ENCODE peak calls at places on chromosomes 11 and 22, in five cellular contexts. F is IMR-90; R is ovary; S is GM23338; K is CD4-positive, CD25-positive, alpha-beta regulatory T cell. T is an unnamed sample.
A peak's percentile ranks its signal among the peaks of the same experiment; 100 is the strongest.

GRCh38 chr11:46299425-46300067 is 22.1 kb downstream of the CREB3L1 start:
- DNase-seq in F (peak; percentile 61), R (no peak), S (no peak), K (no peak), T (peak; percentile 54)

GRCh38 chr11:43360361-43361032 is 1.8 kb downstream of the TTC17 start:
- DNase-seq in F (peak; percentile 42), R (no peak), S (no peak), K (no peak), T (no peak)

GRCh38 chr11:68398870-68399865 is 61.4 kb upstream of the PPP6R3 start:
- DNase-seq in F (no peak), R (peak; percentile 70), S (no peak), K (no peak), T (peak; percentile 39)

GRCh38 chr11:89491141-89491690 is at the start of gene NOX4:
- DNase-seq in F (peak; percentile 48), R (peak; percentile 62), S (peak; percentile 82), K (no peak), T (peak; percentile 76)

GRCh38 chr11:133929401-133930052 is 27.2 kb downstream of the IGSF9B start:
- DNase-seq in F (no peak), R (no peak), S (no peak), K (no peak), T (peak; percentile 48)

GRCh38 chr11:43944761-43945311 is 2.4 kb downstream of the C11orf96 start:
- DNase-seq in F (peak; percentile 27), R (peak; percentile 89), S (peak; percentile 78), K (peak; percentile 50), T (peak; percentile 94)

GRCh38 chr11:88332851-88333250 is 4.7 kb downstream of the CTSC start:
- DNase-seq in F (no peak), R (no peak), S (no peak), K (no peak), T (no peak)

GRCh38 chr22:23652711-23653110 is 20.6 kb upstream of the DRICH1 start:
- DNase-seq in F (no peak), R (no peak), S (no peak), K (no peak), T (no peak)

GRCh38 chr22:25067851-25068421 is 115.4 kb downstream of the KIAA1671 start:
- DNase-seq in F (no peak), R (no peak), S (no peak), K (peak; percentile 97), T (peak; percentile 40)

GRCh38 chr11:114395776-114396175 is 4.5 kb downstream of the C11orf71 start:
- DNase-seq in F (no peak), R (no peak), S (peak; percentile 67), K (no peak), T (peak; percentile 29)

GRCh38 chr11:26719289-26719688 is 2.6 kb downstream of the SLC5A12 start:
- DNase-seq in F (no peak), R (no peak), S (no peak), K (no peak), T (peak; percentile 3)

GRCh38 chr11:122154227-122154626 is 38.2 kb upstream of the BLID start:
- DNase-seq in F (no peak), R (no peak), S (peak; percentile 27), K (no peak), T (no peak)

GRCh38 chr11:2928605-2929510 is at the start of gene PHLDA2:
- DNase-seq in F (peak; percentile 85), R (peak; percentile 39), S (peak; percentile 69), K (peak; percentile 71), T (peak; percentile 97)

GRCh38 chr11:126416542-126417090 is 61.1 kb downstream of the ST3GAL4 start:
- DNase-seq in F (peak; percentile 68), R (peak; percentile 96), S (peak; percentile 91), K (peak; percentile 77), T (peak; percentile 94)

GRCh38 chr11:126415128-126415527 is 59.6 kb downstream of the ST3GAL4 start:
- DNase-seq in F (peak; percentile 69), R (peak; percentile 98), S (no peak), K (no peak), T (no peak)

GRCh38 chr11:126417463-126417862 is 62.0 kb downstream of the ST3GAL4 start:
- DNase-seq in F (no peak), R (no peak), S (no peak), K (no peak), T (no peak)

GRCh38 chr11:126414615-126415014 is 59.1 kb downstream of the ST3GAL4 start:
- DNase-seq in F (no peak), R (peak; percentile 67), S (no peak), K (no peak), T (no peak)

GRCh38 chr11:126415669-126416420 is 60.4 kb downstream of the ST3GAL4 start:
- DNase-seq in F (no peak), R (peak; percentile 89), S (no peak), K (no peak), T (peak; percentile 53)
- H3K4me3 ChIP-seq in F (no peak overlapping the region), R (peak overlapping the region; percentile 45), S (peak overlapping the region; percentile 56), K (peak overlapping the region; percentile 37), T (no peak overlapping the region)

DNA sequence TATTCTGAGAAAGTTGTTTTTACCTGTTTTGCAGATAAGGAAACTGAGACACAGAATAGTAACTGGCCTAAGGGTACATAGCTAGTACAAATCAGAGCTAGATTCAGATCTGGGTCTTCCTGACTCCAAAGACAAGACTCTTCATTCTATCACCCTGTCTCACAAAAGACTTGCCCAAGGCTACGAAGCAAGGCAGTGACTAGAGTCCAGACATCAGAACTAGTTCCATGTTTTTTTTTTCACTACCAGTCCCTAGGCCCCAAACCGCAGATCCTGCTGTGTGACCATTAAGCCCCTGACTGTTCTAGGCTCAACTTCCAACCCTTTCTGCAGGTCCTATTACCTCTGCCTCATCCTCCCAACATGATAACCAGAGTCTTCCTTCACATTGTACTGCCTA is 1.5 kb downstream of the BACE1-AS start:
- DNase-seq in F (no peak), R (no peak), S (no peak), K (no peak), T (no peak)
- H3K36me3 ChIP-seq in F (peaks cover 48% of the 10 kb centered on the region), R (no peaks in the 10 kb centered on the region), S (no peaks in the 10 kb centered on the region), K (peaks cover 14% of the 10 kb centered on the region), T (peaks cover 12% of the 10 kb centered on the region)

GRCh38 chr11:17735823-17736772 is 1.5 kb downstream of the KCNC1 start:
- DNase-seq in F (no peak), R (no peak), S (peak; percentile 70), K (no peak), T (peak; percentile 90)

GRCh38 chr11:17734418-17734911 is at the start of gene KCNC1:
- DNase-seq in F (peak; percentile 34), R (peak; percentile 26), S (peak; percentile 75), K (no peak), T (peak; percentile 92)

GRCh38 chr11:17736921-17737817 is 2.6 kb downstream of the KCNC1 start:
- DNase-seq in F (no peak), R (no peak), S (no peak), K (no peak), T (no peak)

GRCh38 chr11:17733261-17733660 is 1.3 kb upstream of the KCNC1 start:
- DNase-seq in F (no peak), R (no peak), S (no peak), K (no peak), T (no peak)

DNA sequence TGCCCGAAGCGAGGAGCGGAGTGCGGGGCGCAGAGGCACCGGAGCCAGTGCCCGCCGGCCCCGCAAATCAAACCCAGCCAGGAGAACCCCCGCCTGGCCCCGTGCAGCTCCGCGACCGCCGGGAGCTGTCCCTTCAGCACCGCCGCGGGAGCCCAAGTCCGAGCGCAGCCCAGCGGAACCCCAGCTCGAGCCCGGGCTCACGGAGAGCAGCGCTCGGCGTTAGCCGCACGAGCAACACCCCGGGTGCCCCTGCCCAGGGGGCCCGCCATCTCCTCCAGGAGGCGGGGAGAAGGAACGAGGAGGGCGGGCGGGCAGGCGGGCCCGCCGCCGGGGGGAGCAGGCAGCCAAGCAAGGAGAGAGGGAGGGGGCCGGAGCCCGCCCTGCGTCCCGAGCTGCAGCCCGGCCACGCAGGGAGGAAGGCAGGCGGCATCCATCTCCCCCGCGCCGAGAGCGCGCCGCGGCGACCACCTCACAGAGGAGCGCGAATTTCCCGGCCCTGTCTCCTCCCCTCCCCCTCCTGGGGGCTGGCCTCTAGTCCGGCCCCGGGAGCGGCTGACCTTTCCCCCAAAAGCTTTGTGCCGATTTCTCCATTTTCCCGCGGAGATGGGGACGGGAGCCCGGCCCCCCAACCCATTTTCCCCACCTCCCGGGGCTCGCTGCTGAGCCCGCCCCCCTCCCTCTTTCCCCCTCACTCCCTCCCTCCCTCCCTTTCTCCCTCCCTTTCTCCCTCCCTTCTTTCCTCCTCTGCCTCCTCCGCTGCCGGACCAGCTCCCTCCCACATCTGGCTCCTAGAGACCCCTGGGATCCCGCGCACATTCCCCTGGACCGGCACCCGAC is 623 bp downstream of the KCNC1 start:
- DNase-seq in F (peak; percentile 69), R (peak; percentile 64), S (peak; percentile 87), K (peak; percentile 31), T (peak; percentile 94)
- H3K4me3 ChIP-seq in F (peak overlapping the region; percentile 10), R (peak overlapping the region; percentile 16), S (peak overlapping the region; percentile 66), K (no peak overlapping the region), T (peak overlapping the region; percentile 43)

DNA sequence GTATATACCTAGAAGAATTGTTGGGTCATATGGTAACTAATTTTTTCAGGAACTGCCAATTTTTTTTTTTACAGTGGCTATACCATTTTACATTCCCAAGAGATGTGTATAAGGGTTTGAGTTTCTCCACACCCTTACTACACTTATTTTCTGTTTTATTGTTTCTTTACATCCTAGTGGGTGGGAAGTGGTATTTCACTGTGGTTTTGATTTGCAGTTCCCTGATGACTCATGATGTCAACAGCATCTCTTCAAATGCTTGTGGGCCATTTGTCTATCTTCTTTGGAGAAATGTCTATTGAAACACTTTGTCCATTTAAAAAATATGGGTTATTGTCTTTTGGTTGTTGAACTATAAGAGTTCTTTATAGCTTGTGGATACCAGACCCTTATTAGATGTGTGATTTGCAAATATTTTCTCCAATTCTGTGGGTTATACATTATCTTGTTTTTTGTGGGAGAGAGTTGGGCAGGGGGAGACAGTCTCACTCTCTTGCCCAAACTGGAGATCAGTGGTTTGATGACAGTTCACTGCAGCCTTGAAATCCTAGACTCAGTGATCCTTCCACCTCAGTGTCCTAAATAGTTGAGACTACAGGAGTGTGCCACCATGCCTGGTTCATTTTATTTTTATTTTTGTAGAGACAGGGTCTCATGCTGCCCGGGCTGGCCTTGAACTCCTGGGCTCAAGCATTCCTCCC is 30.3 kb upstream of the PISD start:
- DNase-seq in F (peak; percentile 68), R (no peak), S (no peak), K (peak; percentile 74), T (no peak)
- H3K36me3 ChIP-seq in F (peaks cover 35% of the 10 kb centered on the region), R (no peaks in the 10 kb centered on the region), S (peaks cover 44% of the 10 kb centered on the region), K (peaks cover 46% of the 10 kb centered on the region), T (peaks cover 10% of the 10 kb centered on the region)

GRCh38 chr22:19880786-19881569 is 26.3 kb upstream of the GNB1L start:
- DNase-seq in F (peak; percentile 94), R (peak; percentile 17), S (peak; percentile 99), K (no peak), T (peak; percentile 96)
- H3K4me3 ChIP-seq in F (no peak overlapping the region), R (no peak overlapping the region), S (peak overlapping the region; percentile 28), K (no peak overlapping the region), T (no peak overlapping the region)

GRCh38 chr11:742156-742546 is 5.1 kb upstream of the TALDO1 start:
- DNase-seq in F (no peak), R (no peak), S (no peak), K (no peak), T (peak; percentile 7)
- H3K36me3 ChIP-seq in F (no peaks in the 10 kb centered on the region), R (no peaks in the 10 kb centered on the region), S (no peaks in the 10 kb centered on the region), K (no peaks in the 10 kb centered on the region), T (no peaks in the 10 kb centered on the region)

GRCh38 chr22:41540365-41540764 is 3.9 kb downstream of the POLR3H start:
- DNase-seq in F (no peak), R (no peak), S (no peak), K (no peak), T (no peak)
- H3K4me3 ChIP-seq in F (no peak overlapping the region), R (no peak overlapping the region), S (no peak overlapping the region), K (no peak overlapping the region), T (no peak overlapping the region)

GRCh38 chr11:69636512-69636866 is 4.5 kb upstream of the CCND1 start:
- DNase-seq in F (peak; percentile 90), R (peak; percentile 59), S (peak; percentile 93), K (no peak), T (peak; percentile 91)
- H3K36me3 ChIP-seq in F (no peaks in the 10 kb centered on the region), R (no peaks in the 10 kb centered on the region), S (no peaks in the 10 kb centered on the region), K (no peaks in the 10 kb centered on the region), T (no peaks in the 10 kb centered on the region)

T was measured in H7.